ENCODE peak calls at places on chromosome 2, in four cellular contexts. U, S, C and I are unnamed samples.

GRCh38 chr2:148670773-148671172 is 26.2 kb downstream of the EPC2 start:
- DNase-seq in U (no peak), S (peak; percentile 74), C (no peak), I (no peak)

GRCh38 chr2:11357428-11357972 is 13.1 kb upstream of the ROCK2 start:
- DNase-seq in U (no peak), S (no peak), C (no peak), I (no peak)

GRCh38 chr2:75047907-75048625 is 89.6 kb downstream of the POLE4 start:
- DNase-seq in C (no peak), U (no peak), S (peak; percentile 22), I (no peak)

GRCh38 chr2:30445266-30445821 is 1.7 kb upstream of the LCLAT1 start:
- DNase-seq in C (no peak), U (no peak), S (no peak), I (no peak)

GRCh38 chr2:123513351-123513750 is 511.7 kb upstream of the CNTNAP5 start:
- DNase-seq in C (no peak), U (no peak), S (peak; percentile 46), I (no peak)

GRCh38 chr2:8285081-8285480 is 396.8 kb upstream of the ID2 start:
- DNase-seq in S (no peak), C (no peak), U (no peak), I (peak; percentile 24)

GRCh38 chr2:38690499-38691420 is 24.8 kb downstream of the GALM start:
- DNase-seq in U (peak; percentile 67), C (peak; percentile 87), S (peak; percentile 86), I (no peak)

GRCh38 chr2:74876081-74876886 is 42.4 kb downstream of the HK2 start:
- DNase-seq in C (peak; percentile 63), S (no peak), U (peak; percentile 62), I (peak; percentile 67)

GRCh38 chr2:145220496-145220895 is 700.6 kb upstream of the ZEB2 start:
- DNase-seq in U (no peak), S (no peak), C (no peak), I (peak; percentile 80)

GRCh38 chr2:26905341-26906198 is 57.6 kb downstream of the DPYSL5 start:
- DNase-seq in C (no peak), S (no peak), U (no peak), I (no peak)

GRCh38 chr2:194539436-194539835 is 1117.6 kb upstream of the SLC39A10 start:
- DNase-seq in S (no peak), U (no peak), C (no peak), I (no peak)

GRCh38 chr2:38599706-38600105 is 3.0 kb downstream of the HNRNPLL start:
- DNase-seq in U (no peak), S (peak; percentile 53), C (no peak), I (no peak)

GRCh38 chr2:27522400-27522945 is 25.8 kb downstream of the GCKR start:
- DNase-seq in U (no peak), C (no peak), S (no peak), I (no peak)

GRCh38 chr2:14423145-14423906 is 209.2 kb upstream of the LRATD1 start:
- DNase-seq in S (no peak), U (no peak), C (no peak), I (no peak)

GRCh38 chr2:44964704-44965343 is 23.3 kb downstream of the SIX3 start:
- DNase-seq in C (no peak), U (peak; percentile 32), S (no peak), I (peak; percentile 49)

GRCh38 chr2:86679036-86679435 is 41.1 kb upstream of the RMND5A start:
- DNase-seq in S (no peak), U (no peak), C (no peak), I (no peak)

GRCh38 chr2:200298015-200298414 is 8.5 kb upstream of the SPATS2L start:
- DNase-seq in S (no peak), C (no peak), U (no peak), I (no peak)

GRCh38 chr2:72722492-72723090 is 103.2 kb downstream of the EXOC6B start:
- DNase-seq in U (no peak), C (no peak), S (no peak), I (no peak)

GRCh38 chr2:186543561-186544131 is 46.2 kb upstream of the ITGAV start:
- DNase-seq in C (peak; percentile 87), S (peak; percentile 44), U (no peak), I (no peak)

GRCh38 chr2:36530983-36531354 is 67.0 kb downstream of the FEZ2 start:
- DNase-seq in C (no peak), U (no peak), S (no peak), I (no peak)

GRCh38 chr2:70371753-70372152 is 69.9 kb upstream of the FAM136A start:
- DNase-seq in S (peak; percentile 90), C (peak; percentile 83), U (no peak), I (no peak)

GRCh38 chr2:164913640-164914346 is 41.5 kb downstream of the SLC38A11 start:
- DNase-seq in C (peak; percentile 72), U (no peak), S (peak; percentile 65), I (peak; percentile 11)

GRCh38 chr2:200756618-200757321 is 54.9 kb upstream of the BZW1 start:
- DNase-seq in U (no peak), S (peak; percentile 93), C (peak; percentile 28), I (no peak)

GRCh38 chr2:86297382-86298147 is 39.9 kb downstream of the REEP1 start:
- DNase-seq in S (no peak), U (no peak), C (no peak), I (peak; percentile 28)

GRCh38 chr2:159904565-159905281 is 106.7 kb upstream of the CD302 start:
- DNase-seq in U (peak; percentile 86), C (peak; percentile 20), S (no peak), I (no peak)

GRCh38 chr2:168245074-168245825 is 2.1 kb downstream of the STK39 start:
- DNase-seq in U (no peak), S (no peak), C (peak; percentile 16), I (no peak)

GRCh38 chr2:42951263-42951938 is 159.0 kb upstream of the HAAO start:
- DNase-seq in U (no peak), S (no peak), C (peak; percentile 62), I (no peak)

GRCh38 chr2:73920577-73921545 is 5.8 kb upstream of the DGUOK start:
- DNase-seq in S (no peak), U (peak; percentile 87), C (peak; percentile 16), I (peak; percentile 49)

GRCh38 chr2:229485782-229486181 is 214.7 kb upstream of the PID1 start:
- DNase-seq in C (no peak), S (no peak), U (no peak), I (no peak)
- H3K4me2 ChIP-seq in C (no peak overlapping the region), S (no peak overlapping the region), U (no peak overlapping the region), I (no peak overlapping the region)

DNA sequence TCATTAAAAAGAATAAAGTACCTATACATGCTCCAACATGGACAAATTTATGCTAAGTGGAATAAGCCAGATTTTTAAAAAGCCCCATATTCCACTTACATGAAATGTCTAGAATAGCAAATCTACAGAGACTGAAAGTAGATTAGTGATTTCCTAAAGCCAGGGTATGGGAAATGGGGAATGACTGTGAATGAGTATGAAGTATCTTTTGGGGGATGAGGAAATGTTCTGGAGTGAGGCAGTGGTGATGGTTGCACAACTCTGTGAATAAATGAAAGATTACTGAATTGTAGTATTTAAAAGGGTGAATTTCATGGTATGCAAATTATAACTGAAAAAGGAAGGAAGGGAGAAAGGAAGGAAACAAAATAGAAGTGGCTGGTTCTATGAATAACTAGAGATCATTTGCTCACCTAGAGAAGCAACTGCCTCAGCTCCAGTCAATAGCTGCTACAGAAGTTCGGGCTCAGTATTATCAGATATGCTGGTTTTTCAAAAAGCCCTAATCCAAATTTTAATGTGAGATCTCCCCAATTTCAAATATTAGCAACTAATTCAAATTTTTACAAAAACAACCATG is 39.3 kb downstream of the MAP3K2 start:
- DNase-seq in C (no peak), U (no peak), S (no peak), I (peak; percentile 22)
- H3K4me2 ChIP-seq in C (no peak overlapping the region), U (no peak overlapping the region), S (no peak overlapping the region), I (peak overlapping the region; percentile 57)

GRCh38 chr2:173935305-173935704 is 29.9 kb downstream of the SP3 start:
- DNase-seq in S (no peak), C (no peak), U (no peak), I (no peak)
- H3K4me2 ChIP-seq in S (no peak overlapping the region), C (no peak overlapping the region), U (no peak overlapping the region), I (no peak overlapping the region)

GRCh38 chr2:24912986-24913385 is 7.1 kb downstream of the ADCY3 start:
- DNase-seq in U (no peak), S (no peak), C (no peak), I (no peak)

GRCh38 chr2:24913896-24914295 is 6.1 kb downstream of the ADCY3 start:
- DNase-seq in C (no peak), S (no peak), U (no peak), I (no peak)

GRCh38 chr2:24914713-24915112 is 5.3 kb downstream of the ADCY3 start:
- DNase-seq in U (no peak), S (no peak), C (no peak), I (no peak)

GRCh38 chr2:24910245-24910644 is 9.8 kb downstream of the ADCY3 start:
- DNase-seq in U (no peak), C (no peak), S (no peak), I (no peak)

DNA sequence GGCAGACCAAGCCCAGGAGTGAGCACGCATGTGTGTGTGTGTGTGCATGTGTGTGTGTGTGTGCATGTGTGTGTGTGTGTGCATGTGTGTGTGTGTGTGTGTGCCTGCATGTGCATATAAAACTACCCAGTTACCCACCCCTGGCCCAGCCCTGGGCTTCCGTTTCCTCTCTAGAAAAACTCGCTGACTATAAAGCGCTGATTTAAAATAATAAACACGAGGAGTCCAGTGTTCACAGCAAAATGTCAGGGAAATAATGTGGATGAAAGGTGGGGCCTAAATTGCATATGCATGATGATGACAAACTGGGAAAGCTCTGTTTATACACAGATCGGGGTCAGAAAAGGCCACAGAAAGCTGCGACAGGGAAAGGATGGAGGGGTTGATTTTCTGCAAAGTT is 7.5 kb downstream of the ADCY3 start:
- DNase-seq in C (no peak), S (no peak), U (no peak), I (no peak)
- H3K4me2 ChIP-seq in C (no peak overlapping the region), S (no peak overlapping the region), U (no peak overlapping the region), I (no peak overlapping the region)

GRCh38 chr2:241064008-241064801 is 37.9 kb downstream of the MTERF4 start:
- DNase-seq in C (peak; percentile 4), U (no peak), S (peak; percentile 56), I (no peak)
- H3K4me2 ChIP-seq in C (no peak overlapping the region), U (no peak overlapping the region), S (peak overlapping the region; percentile 75), I (no peak overlapping the region)

GRCh38 chr2:84964406-84965191 is 6.4 kb upstream of the KCMF1 start:
- DNase-seq in C (no peak), U (no peak), S (no peak), I (no peak)
- H3K4me2 ChIP-seq in C (no peak overlapping the region), U (no peak overlapping the region), S (no peak overlapping the region), I (no peak overlapping the region)